ENCODE peak calls at places on chromosomes 11 and 22, in six cellular contexts. One of them, this sample, is unnamed.

GRCh38 chr22:30538280-30538679 is 8.3 kb downstream of the SEC14L6 start:
- DNase-seq in MM.1S: no peak
- DNase-seq in AG04450: no peak
- DNase-seq in CD8-positive, alpha-beta memory T cell: no peak
- DNase-seq in adrenal gland: peak; percentile 11
- DNase-seq in left ventricle myocardium inferior: no peak
- DNase-seq in this sample: no peak

GRCh38 chr11:14636119-14636518 is 7.5 kb upstream of the PDE3B start:
- DNase-seq in AG04450: no peak
- DNase-seq in adrenal gland: no peak
- DNase-seq in CD8-positive, alpha-beta memory T cell: peak; percentile 31
- DNase-seq in MM.1S: no peak
- DNase-seq in left ventricle myocardium inferior: no peak
- DNase-seq in this sample: no peak

GRCh38 chr11:134478611-134479010 is 66.6 kb upstream of the B3GAT1 start:
- DNase-seq in AG04450: no peak
- DNase-seq in CD8-positive, alpha-beta memory T cell: no peak
- DNase-seq in left ventricle myocardium inferior: no peak
- DNase-seq in MM.1S: no peak
- DNase-seq in adrenal gland: no peak
- DNase-seq in this sample: no peak

GRCh38 chr11:118917488-118918127 is 8.1 kb downstream of the BCL9L start:
- DNase-seq in CD8-positive, alpha-beta memory T cell: peak; percentile 72
- DNase-seq in left ventricle myocardium inferior: peak; percentile 68
- DNase-seq in adrenal gland: peak; percentile 87
- DNase-seq in AG04450: no peak
- DNase-seq in MM.1S: no peak
- DNase-seq in this sample: no peak

GRCh38 chr11:125264091-125265022 is 99.8 kb downstream of the PKNOX2 start:
- DNase-seq in MM.1S: no peak
- DNase-seq in adrenal gland: no peak
- DNase-seq in AG04450: no peak
- DNase-seq in left ventricle myocardium inferior: no peak
- DNase-seq in CD8-positive, alpha-beta memory T cell: no peak
- DNase-seq in this sample: no peak

GRCh38 chr11:20669833-20670684 is 673 bp downstream of the NELL1 start:
- DNase-seq in MM.1S: no peak
- DNase-seq in AG04450: no peak
- DNase-seq in adrenal gland: no peak
- DNase-seq in CD8-positive, alpha-beta memory T cell: no peak
- DNase-seq in left ventricle myocardium inferior: no peak
- DNase-seq in this sample: no peak

GRCh38 chr11:34977039-34977906 is 60.9 kb downstream of the PDHX start:
- DNase-seq in adrenal gland: no peak
- DNase-seq in AG04450: peak; percentile 90
- DNase-seq in CD8-positive, alpha-beta memory T cell: no peak
- DNase-seq in left ventricle myocardium inferior: no peak
- DNase-seq in MM.1S: no peak
- DNase-seq in this sample: no peak

GRCh38 chr22:40855960-40856512 is 403 bp downstream of the ST13 start:
- DNase-seq in left ventricle myocardium inferior: peak; percentile 33
- DNase-seq in MM.1S: peak; percentile 28
- DNase-seq in AG04450: no peak
- DNase-seq in CD8-positive, alpha-beta memory T cell: no peak
- DNase-seq in adrenal gland: peak; percentile 39
- DNase-seq in this sample: no peak

GRCh38 chr11:46047520-46047919 is 73.7 kb downstream of the PHF21A start:
- DNase-seq in left ventricle myocardium inferior: no peak
- DNase-seq in CD8-positive, alpha-beta memory T cell: no peak
- DNase-seq in adrenal gland: no peak
- DNase-seq in MM.1S: no peak
- DNase-seq in AG04450: no peak
- DNase-seq in this sample: no peak

GRCh38 chr11:16001899-16002426 is 354.4 kb downstream of the SOX6 start:
- DNase-seq in MM.1S: peak; percentile 78
- DNase-seq in adrenal gland: no peak
- DNase-seq in CD8-positive, alpha-beta memory T cell: no peak
- DNase-seq in AG04450: peak; percentile 85
- DNase-seq in left ventricle myocardium inferior: no peak
- DNase-seq in this sample: peak; percentile 89

GRCh38 chr11:43984519-43985385 is 42.3 kb downstream of the C11orf96 start:
- DNase-seq in left ventricle myocardium inferior: no peak
- DNase-seq in MM.1S: no peak
- DNase-seq in adrenal gland: peak; percentile 86
- DNase-seq in AG04450: no peak
- DNase-seq in CD8-positive, alpha-beta memory T cell: no peak
- DNase-seq in this sample: no peak

GRCh38 chr22:19175026-19175601 is 3.4 kb downstream of the SLC25A1 start:
- DNase-seq in left ventricle myocardium inferior: no peak
- DNase-seq in AG04450: no peak
- DNase-seq in CD8-positive, alpha-beta memory T cell: no peak
- DNase-seq in adrenal gland: no peak
- DNase-seq in MM.1S: no peak
- DNase-seq in this sample: no peak

GRCh38 chr11:85517272-85517671 is 109.9 kb downstream of the DLG2 start:
- DNase-seq in left ventricle myocardium inferior: no peak
- DNase-seq in CD8-positive, alpha-beta memory T cell: no peak
- DNase-seq in AG04450: no peak
- DNase-seq in MM.1S: no peak
- DNase-seq in adrenal gland: no peak
- DNase-seq in this sample: no peak

GRCh38 chr11:120205596-120206161 is 5.2 kb upstream of the OAF start:
- DNase-seq in CD8-positive, alpha-beta memory T cell: no peak
- DNase-seq in adrenal gland: peak; percentile 56
- DNase-seq in AG04450: peak; percentile 37
- DNase-seq in MM.1S: no peak
- DNase-seq in left ventricle myocardium inferior: no peak
- DNase-seq in this sample: no peak

GRCh38 chr11:59097113-59097708 is 9.8 kb upstream of the FAM111B start:
- DNase-seq in AG04450: peak; percentile 46
- DNase-seq in left ventricle myocardium inferior: peak; percentile 41
- DNase-seq in MM.1S: peak; percentile 59
- DNase-seq in CD8-positive, alpha-beta memory T cell: peak; percentile 57
- DNase-seq in adrenal gland: peak; percentile 79
- DNase-seq in this sample: peak; percentile 59

GRCh38 chr11:59106363-59107336 is at the start of gene FAM111B:
- DNase-seq in CD8-positive, alpha-beta memory T cell: peak; percentile 20
- DNase-seq in AG04450: peak; percentile 60
- DNase-seq in left ventricle myocardium inferior: peak; percentile 82
- DNase-seq in adrenal gland: peak; percentile 83
- DNase-seq in MM.1S: peak; percentile 98
- DNase-seq in this sample: peak; percentile 95

GRCh38 chr11:59102259-59102765 is 4.7 kb upstream of the FAM111B start:
- DNase-seq in AG04450: no peak
- DNase-seq in CD8-positive, alpha-beta memory T cell: no peak
- DNase-seq in left ventricle myocardium inferior: peak; percentile 25
- DNase-seq in MM.1S: peak; percentile 91
- DNase-seq in adrenal gland: peak; percentile 60
- DNase-seq in this sample: no peak
- H3K4me3 ChIP-seq in AG04450: peak overlapping the region; percentile 44
- H3K4me3 ChIP-seq in CD8-positive, alpha-beta memory T cell: peak overlapping the region; percentile 61
- H3K4me3 ChIP-seq in left ventricle myocardium inferior: peak overlapping the region; percentile 46
- H3K4me3 ChIP-seq in MM.1S: peak overlapping the region; percentile 63
- H3K4me3 ChIP-seq in adrenal gland: peak overlapping the region; percentile 46
- H3K4me3 ChIP-seq in this sample: no peak overlapping the region

GRCh38 chr11:6991227-6991626 is 28.9 kb downstream of the ZNF214 start:
- DNase-seq in left ventricle myocardium inferior: no peak
- DNase-seq in MM.1S: no peak
- DNase-seq in adrenal gland: no peak
- DNase-seq in AG04450: no peak
- DNase-seq in CD8-positive, alpha-beta memory T cell: no peak
- DNase-seq in this sample: no peak

GRCh38 chr11:6992026-6992425 is 28.1 kb downstream of the ZNF214 start:
- DNase-seq in CD8-positive, alpha-beta memory T cell: no peak
- DNase-seq in left ventricle myocardium inferior: no peak
- DNase-seq in AG04450: peak; percentile 20
- DNase-seq in MM.1S: no peak
- DNase-seq in adrenal gland: no peak
- DNase-seq in this sample: no peak

GRCh38 chr11:6988506-6988905 is 31.6 kb downstream of the ZNF214 start:
- DNase-seq in adrenal gland: no peak
- DNase-seq in MM.1S: no peak
- DNase-seq in left ventricle myocardium inferior: no peak
- DNase-seq in CD8-positive, alpha-beta memory T cell: no peak
- DNase-seq in AG04450: no peak
- DNase-seq in this sample: no peak

GRCh38 chr11:6995703-6996102 is 24.4 kb downstream of the ZNF214 start:
- DNase-seq in adrenal gland: no peak
- DNase-seq in MM.1S: no peak
- DNase-seq in left ventricle myocardium inferior: no peak
- DNase-seq in CD8-positive, alpha-beta memory T cell: no peak
- DNase-seq in AG04450: no peak
- DNase-seq in this sample: no peak

DNA sequence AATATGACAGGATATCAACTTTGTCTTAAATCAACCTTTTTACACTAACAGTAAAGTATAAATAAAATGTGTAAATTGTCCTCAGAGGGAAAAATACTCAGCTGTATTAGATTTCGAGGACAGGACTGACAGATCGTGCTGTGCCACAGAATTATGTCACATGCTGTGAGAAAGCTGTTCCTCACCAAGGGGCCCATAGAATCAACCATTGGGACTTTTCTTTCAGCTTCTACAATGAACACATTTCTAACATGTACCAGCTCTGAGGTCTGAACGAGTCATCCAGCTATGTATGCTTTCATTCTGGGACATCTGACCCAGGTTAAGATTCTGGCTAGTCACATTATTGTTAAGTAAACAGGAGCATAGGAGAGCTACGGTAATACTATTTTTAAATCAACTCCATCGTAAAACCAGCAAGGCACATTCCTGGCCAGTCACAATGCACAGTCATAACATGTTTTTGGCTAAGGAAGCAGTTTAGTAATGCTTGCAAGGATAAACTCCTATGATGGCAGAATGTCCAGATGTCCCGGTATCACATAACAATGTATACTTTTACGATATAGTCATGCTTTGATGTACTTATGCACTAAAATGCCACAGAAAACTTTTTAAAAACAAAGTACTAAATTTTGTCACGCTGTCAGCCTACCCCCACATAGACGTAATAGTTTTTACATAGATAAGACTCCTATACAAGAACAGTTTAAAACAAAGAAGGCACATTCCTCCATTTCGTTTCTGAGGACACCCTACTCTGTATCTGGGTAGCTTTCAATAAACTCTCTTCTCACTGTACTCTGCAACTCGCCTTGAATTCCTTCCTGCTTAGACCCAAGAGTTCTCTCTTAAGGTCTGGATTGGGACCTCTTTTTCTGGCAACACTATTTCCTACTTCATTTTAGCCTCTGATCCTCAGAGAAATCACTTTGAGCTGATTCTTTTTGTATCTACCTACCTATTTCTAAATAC is 27.4 kb downstream of the ZNF214 start:
- DNase-seq in adrenal gland: no peak
- DNase-seq in AG04450: peak; percentile 94
- DNase-seq in left ventricle myocardium inferior: no peak
- DNase-seq in MM.1S: no peak
- DNase-seq in CD8-positive, alpha-beta memory T cell: no peak
- DNase-seq in this sample: no peak
- H3K4me3 ChIP-seq in adrenal gland: no peak overlapping the region
- H3K4me3 ChIP-seq in AG04450: no peak overlapping the region
- H3K4me3 ChIP-seq in left ventricle myocardium inferior: no peak overlapping the region
- H3K4me3 ChIP-seq in MM.1S: no peak overlapping the region
- H3K4me3 ChIP-seq in CD8-positive, alpha-beta memory T cell: no peak overlapping the region
- H3K4me3 ChIP-seq in this sample: no peak overlapping the region

GRCh38 chr11:1481483-1481825 is 5.1 kb downstream of the MOB2 start:
- DNase-seq in CD8-positive, alpha-beta memory T cell: no peak
- DNase-seq in adrenal gland: no peak
- DNase-seq in left ventricle myocardium inferior: no peak
- DNase-seq in AG04450: no peak
- DNase-seq in MM.1S: no peak
- DNase-seq in this sample: no peak

GRCh38 chr11:1483445-1483961 is 3.1 kb downstream of the MOB2 start:
- DNase-seq in CD8-positive, alpha-beta memory T cell: no peak
- DNase-seq in left ventricle myocardium inferior: peak; percentile 15
- DNase-seq in adrenal gland: no peak
- DNase-seq in AG04450: no peak
- DNase-seq in MM.1S: no peak
- DNase-seq in this sample: no peak

GRCh38 chr11:1481861-1482441 is 4.6 kb downstream of the MOB2 start:
- DNase-seq in AG04450: no peak
- DNase-seq in MM.1S: no peak
- DNase-seq in left ventricle myocardium inferior: peak; percentile 11
- DNase-seq in CD8-positive, alpha-beta memory T cell: no peak
- DNase-seq in adrenal gland: no peak
- DNase-seq in this sample: no peak

GRCh38 chr11:1484061-1484671 is 2.4 kb downstream of the MOB2 start:
- DNase-seq in AG04450: no peak
- DNase-seq in MM.1S: no peak
- DNase-seq in left ventricle myocardium inferior: peak; percentile 8
- DNase-seq in adrenal gland: no peak
- DNase-seq in CD8-positive, alpha-beta memory T cell: no peak
- DNase-seq in this sample: no peak

GRCh38 chr11:1482581-1483444 is 3.8 kb downstream of the MOB2 start:
- DNase-seq in AG04450: no peak
- DNase-seq in adrenal gland: peak; percentile 16
- DNase-seq in left ventricle myocardium inferior: peak; percentile 15
- DNase-seq in MM.1S: no peak
- DNase-seq in CD8-positive, alpha-beta memory T cell: no peak
- DNase-seq in this sample: no peak
- H3K4me3 ChIP-seq in AG04450: no peak overlapping the region
- H3K4me3 ChIP-seq in adrenal gland: no peak overlapping the region
- H3K4me3 ChIP-seq in left ventricle myocardium inferior: no peak overlapping the region
- H3K4me3 ChIP-seq in MM.1S: no peak overlapping the region
- H3K4me3 ChIP-seq in CD8-positive, alpha-beta memory T cell: no peak overlapping the region
- H3K4me3 ChIP-seq in this sample: no peak overlapping the region

GRCh38 chr11:128891410-128891861 is 280 bp downstream of the KCNJ5 start:
- DNase-seq in MM.1S: no peak
- DNase-seq in left ventricle myocardium inferior: no peak
- DNase-seq in AG04450: no peak
- DNase-seq in adrenal gland: no peak
- DNase-seq in CD8-positive, alpha-beta memory T cell: no peak
- DNase-seq in this sample: no peak

GRCh38 chr11:128890216-128890542 is 977 bp upstream of the KCNJ5 start:
- DNase-seq in AG04450: no peak
- DNase-seq in adrenal gland: no peak
- DNase-seq in MM.1S: no peak
- DNase-seq in left ventricle myocardium inferior: no peak
- DNase-seq in CD8-positive, alpha-beta memory T cell: no peak
- DNase-seq in this sample: no peak

GRCh38 chr11:128892866-128893565 is 1.9 kb downstream of the KCNJ5 start:
- DNase-seq in CD8-positive, alpha-beta memory T cell: no peak
- DNase-seq in left ventricle myocardium inferior: no peak
- DNase-seq in AG04450: no peak
- DNase-seq in MM.1S: no peak
- DNase-seq in adrenal gland: no peak
- DNase-seq in this sample: no peak

GRCh38 chr11:128890543-128891409 is at the start of gene KCNJ5:
- DNase-seq in adrenal gland: peak; percentile 63
- DNase-seq in MM.1S: no peak
- DNase-seq in CD8-positive, alpha-beta memory T cell: no peak
- DNase-seq in left ventricle myocardium inferior: peak; percentile 40
- DNase-seq in AG04450: no peak
- DNase-seq in this sample: no peak

DNA sequence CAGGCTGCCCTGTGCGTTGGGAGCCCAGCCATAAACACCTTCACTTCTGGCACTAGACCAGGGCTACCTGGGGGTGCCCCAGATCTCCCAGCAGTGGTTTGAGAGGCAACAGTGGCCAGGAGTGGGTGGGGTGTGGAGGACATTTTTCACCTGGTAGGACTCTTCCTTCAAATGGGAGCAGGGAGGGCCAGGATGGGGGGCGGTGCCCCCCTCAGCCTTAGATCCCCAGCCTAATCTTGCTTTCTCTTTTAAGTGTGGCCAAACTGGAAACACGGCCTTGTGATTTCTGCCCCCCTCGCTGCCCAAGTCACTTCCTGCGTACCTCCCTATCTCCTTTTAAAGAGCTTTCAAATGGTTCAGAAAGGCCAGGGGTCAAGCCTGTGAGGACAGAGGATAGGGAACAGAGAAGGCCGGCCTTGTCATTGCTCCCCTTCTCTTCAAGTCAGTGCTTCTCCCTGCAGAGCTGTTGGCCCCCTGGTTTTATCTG is 799 bp downstream of the KCNJ5 start:
- DNase-seq in CD8-positive, alpha-beta memory T cell: no peak
- DNase-seq in adrenal gland: peak; percentile 61
- DNase-seq in left ventricle myocardium inferior: no peak
- DNase-seq in AG04450: no peak
- DNase-seq in MM.1S: no peak
- DNase-seq in this sample: no peak
- H3K4me3 ChIP-seq in CD8-positive, alpha-beta memory T cell: no peak overlapping the region
- H3K4me3 ChIP-seq in adrenal gland: peak overlapping the region; percentile 82
- H3K4me3 ChIP-seq in left ventricle myocardium inferior: peak overlapping the region; percentile 73
- H3K4me3 ChIP-seq in AG04450: no peak overlapping the region
- H3K4me3 ChIP-seq in MM.1S: no peak overlapping the region
- H3K4me3 ChIP-seq in this sample: no peak overlapping the region